ENCODE peak calls at places on chromosome 9, in five cellular contexts. L, P, J, E and C are unnamed samples.

GRCh38 chr9:17799383-17799782 is 220.5 kb downstream of the SH3GL2 start:
- DNase-seq in L (no peak), P (no peak), J (no peak), E (no peak), C (no peak)

GRCh38 chr9:137223078-137224040 is 1.3 kb upstream of the RNF208 start:
- DNase-seq in L (peak; percentile 97), P (peak; percentile 94), J (peak; percentile 96), E (peak; percentile 93), C (peak; percentile 99)

GRCh38 chr9:121736964-121737462 is 85.6 kb downstream of the DAB2IP start:
- DNase-seq in L (no peak), P (peak; percentile 86), J (no peak), E (no peak), C (peak; percentile 86)

GRCh38 chr9:85949591-85950335 is 8.8 kb downstream of the NAA35 start:
- DNase-seq in L (no peak), P (no peak), J (no peak), E (no peak), C (no peak)

GRCh38 chr9:15142903-15143534 is 164.0 kb downstream of the TTC39B start:
- DNase-seq in L (peak; percentile 65), P (peak; percentile 48), J (no peak), E (no peak), C (peak; percentile 67)

GRCh38 chr9:113541019-113541900 is 77.7 kb downstream of the RGS3 start:
- DNase-seq in L (peak; percentile 54), P (peak; percentile 86), J (no peak), E (no peak), C (peak; percentile 87)

GRCh38 chr9:133959966-133960567 is 32.1 kb downstream of the VAV2 start:
- DNase-seq in L (no peak), P (no peak), J (no peak), E (no peak), C (no peak)

GRCh38 chr9:127916665-127917581 is at the start of gene ST6GALNAC4:
- DNase-seq in L (no peak), P (peak; percentile 97), J (no peak), E (no peak), C (peak; percentile 90)

GRCh38 chr9:29039258-29039657 is 1466.0 kb upstream of the C9orf72 start:
- DNase-seq in L (no peak), P (no peak), J (no peak), E (no peak), C (no peak)

GRCh38 chr9:69391946-69392345 is 66.9 kb downstream of the ENTREP1 start:
- DNase-seq in L (no peak), P (no peak), J (no peak), E (no peak), C (no peak)

GRCh38 chr9:124066783-124067563 is 55.4 kb downstream of the LHX2 start:
- DNase-seq in L (no peak), P (no peak), J (no peak), E (no peak), C (no peak)

GRCh38 chr9:107158321-107158720 is 124.8 kb upstream of the RAD23B start:
- DNase-seq in L (peak; percentile 51), P (no peak), J (peak; percentile 25), E (no peak), C (peak; percentile 49)

GRCh38 chr9:134551176-134551575 is 90.4 kb upstream of the COL5A1 start:
- DNase-seq in L (no peak), P (no peak), J (no peak), E (no peak), C (no peak)

GRCh38 chr9:72557549-72557948 is 36.1 kb downstream of the TMC1 start:
- DNase-seq in L (peak; percentile 94), P (peak; percentile 66), J (peak; percentile 9), E (no peak), C (no peak)

GRCh38 chr9:34163439-34163838 is 15.4 kb upstream of the UBAP1 start:
- DNase-seq in L (no peak), P (no peak), J (no peak), E (no peak), C (no peak)

GRCh38 chr9:76255781-76256455 is 138.3 kb downstream of the RFK start:
- DNase-seq in L (no peak), P (no peak), J (no peak), E (no peak), C (peak; percentile 28)

GRCh38 chr9:135079676-135080075 is 7.8 kb upstream of the OLFM1 start:
- DNase-seq in L (no peak), P (no peak), J (no peak), E (no peak), C (no peak)

GRCh38 chr9:68998344-68998743 is 15.6 kb downstream of the PRKACG start:
- DNase-seq in L (no peak), P (no peak), J (no peak), E (no peak), C (no peak)

GRCh38 chr9:96299823-96300222 is 2.2 kb downstream of the HSD17B3 start:
- DNase-seq in L (peak; percentile 16), P (no peak), J (no peak), E (no peak), C (no peak)

GRCh38 chr9:82168585-82168984 is 180.0 kb downstream of the SPATA31D1 start:
- DNase-seq in L (no peak), P (no peak), J (no peak), E (no peak), C (no peak)

GRCh38 chr9:91995000-91995399 is 45.0 kb upstream of the ROR2 start:
- DNase-seq in L (no peak), P (no peak), J (no peak), E (no peak), C (no peak)

GRCh38 chr9:117344892-117345660 is 69.8 kb downstream of the ASTN2 start:
- DNase-seq in L (no peak), P (no peak), J (no peak), E (no peak), C (no peak)

GRCh38 chr9:125370786-125371185 is 109.2 kb downstream of the GAPVD1 start:
- DNase-seq in L (no peak), P (no peak), J (no peak), E (no peak), C (no peak)

GRCh38 chr9:14153310-14153720 is 160.6 kb downstream of the NFIB start:
- DNase-seq in L (no peak), P (no peak), J (no peak), E (no peak), C (no peak)

GRCh38 chr9:76707510-76707909 is 56.7 kb upstream of the PCA3 start:
- DNase-seq in L (no peak), P (no peak), J (no peak), E (no peak), C (no peak)

GRCh38 chr9:135000647-135001245 is 83.0 kb upstream of the FCN1 start:
- DNase-seq in L (peak; percentile 19), P (no peak), J (no peak), E (no peak), C (peak; percentile 18)

GRCh38 chr9:132923346-132923902 is 21.0 kb downstream of the TSC1 start:
- DNase-seq in L (no peak), P (no peak), J (no peak), E (no peak), C (no peak)

DNA sequence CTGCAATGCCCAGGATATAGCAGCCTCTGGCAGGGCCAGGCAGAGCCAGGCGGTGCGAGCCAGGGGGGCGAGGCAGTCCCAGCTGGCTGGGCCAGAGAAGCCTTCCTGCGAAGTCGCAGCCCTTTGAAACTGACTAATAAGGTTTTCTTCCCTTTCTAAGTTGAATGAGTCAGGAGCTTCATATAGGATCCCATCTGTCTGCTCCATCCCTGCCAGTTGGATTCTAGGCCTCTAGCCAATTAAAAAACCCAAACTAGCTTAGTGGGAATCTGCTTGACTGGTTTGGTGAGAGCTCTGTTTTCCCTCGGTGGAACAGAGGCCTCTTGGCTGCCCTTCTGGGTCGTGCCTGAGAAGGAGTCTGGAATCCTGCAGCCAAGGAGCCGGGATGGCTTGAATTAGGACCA is 70.1 kb upstream of the RAPGEF1 start:
- DNase-seq in L (no peak), P (no peak), J (no peak), E (no peak), C (peak; percentile 63)
- TF ChIP-seq JUND in L (no peak), P (no peak), J (no peak), E (no peak), C (no peak)

DNA sequence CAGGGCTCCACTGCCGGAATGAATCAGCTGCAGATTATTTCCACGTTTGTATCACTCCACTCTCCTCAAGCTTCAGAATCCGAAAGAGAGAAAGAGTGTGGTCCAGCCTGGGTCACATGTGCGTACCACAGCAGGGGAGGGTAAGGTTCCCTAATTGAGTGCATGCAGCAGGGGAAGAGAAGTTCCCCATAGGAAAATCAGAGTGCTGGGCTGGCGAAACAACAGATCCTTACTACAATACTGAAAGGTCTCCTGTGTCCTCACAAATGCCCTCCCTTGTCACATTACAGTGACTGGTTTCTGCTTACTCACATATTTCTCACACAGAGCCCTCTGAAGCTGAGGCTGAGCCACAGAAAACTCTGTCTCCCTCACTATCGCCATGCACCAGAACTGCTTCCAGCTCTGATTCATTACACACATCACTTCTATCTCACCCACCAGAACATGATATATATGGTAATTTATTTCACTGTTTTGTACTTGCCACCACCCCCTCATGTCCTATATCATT is 532.2 kb upstream of the TUSC1 start:
- DNase-seq in L (no peak), P (no peak), J (no peak), E (no peak), C (no peak)
- TF ChIP-seq JUND in L (no peak), P (no peak), J (no peak), E (no peak), C (no peak)

GRCh38 chr9:114777841-114778240 is 28.0 kb downstream of the TNFSF15 start:
- DNase-seq in L (no peak), P (no peak), J (no peak), E (no peak), C (no peak)
- TF ChIP-seq JUND in L (no peak), P (no peak), J (no peak), E (no peak), C (no peak)

GRCh38 chr9:37730256-37730655 is 23.3 kb upstream of the TRMT10B start:
- DNase-seq in L (no peak), P (no peak), J (no peak), E (no peak), C (no peak)

GRCh38 chr9:37732952-37733351 is 20.7 kb upstream of the TRMT10B start:
- DNase-seq in L (no peak), P (no peak), J (no peak), E (no peak), C (no peak)

GRCh38 chr9:37729499-37729898 is 24.1 kb upstream of the TRMT10B start:
- DNase-seq in L (no peak), P (no peak), J (no peak), E (no peak), C (no peak)

GRCh38 chr9:37732086-37732744 is 21.4 kb upstream of the TRMT10B start:
- DNase-seq in L (no peak), P (no peak), J (no peak), E (no peak), C (no peak)

DNA sequence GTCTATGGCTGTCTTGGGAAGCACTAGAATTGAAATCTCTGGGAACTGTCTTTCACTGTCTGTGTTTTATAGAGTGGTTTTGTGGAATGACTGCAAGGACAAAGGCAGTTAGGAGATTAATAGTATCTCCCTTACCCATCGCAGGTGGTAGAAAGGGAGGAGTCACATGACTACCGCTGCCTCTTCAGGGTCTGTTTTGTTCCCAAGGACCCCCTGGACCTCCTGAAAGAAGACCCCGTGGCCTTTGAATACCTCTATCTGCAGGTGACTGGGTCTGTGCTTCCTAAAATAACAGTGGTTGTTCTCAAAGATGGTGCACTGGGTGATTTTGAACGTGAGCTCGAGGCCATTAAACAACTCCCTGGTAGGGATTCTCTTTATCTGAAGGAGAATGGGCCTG is 22.8 kb upstream of the TRMT10B start:
- DNase-seq in L (no peak), P (no peak), J (no peak), E (no peak), C (no peak)
- TF ChIP-seq JUND in L (no peak), P (no peak), J (no peak), E (no peak), C (no peak)

GRCh38 chr9:21251162-21251561 is 11.4 kb upstream of the IFNA14 start:
- DNase-seq in L (no peak), P (no peak), J (no peak), E (no peak), C (no peak)
- TF ChIP-seq JUND in L (no peak), P (no peak), J (no peak), E (no peak), C (no peak)